ENCODE peak calls at places on chromosome 10, in four cellular contexts. O is lung; T is naive thymus-derived CD4-positive, alpha-beta T cell; Y is NB4. H is an unnamed sample.

GRCh38 chr10:20215547-20216152 is 399.4 kb downstream of the PLXDC2 start:
- DNase-seq in O (no peak), T (no peak), Y (no peak), H (no peak)

GRCh38 chr10:48760983-48761382 is 76.3 kb downstream of the WDFY4 start:
- DNase-seq in O (no peak), T (no peak), Y (no peak), H (no peak)

GRCh38 chr10:62498271-62498670 is 124.1 kb downstream of the ZNF365 start:
- DNase-seq in O (no peak), T (no peak), Y (no peak), H (no peak)

GRCh38 chr10:72540193-72540807 is 85.6 kb downstream of the MICU1 start:
- DNase-seq in O (no peak), T (no peak), Y (no peak), H (no peak)

GRCh38 chr10:329361-330099 is 194.3 kb downstream of the ZMYND11 start:
- DNase-seq in O (peak; percentile 81), T (no peak), Y (peak; percentile 90), H (peak; percentile 91)

GRCh38 chr10:5977471-5978370 is at the start of gene IL15RA:
- DNase-seq in O (peak; percentile 80), T (peak; percentile 74), Y (peak; percentile 86), H (peak; percentile 90)

GRCh38 chr10:34032564-34032963 is 698.1 kb upstream of the NRP1 start:
- DNase-seq in O (no peak), T (no peak), Y (no peak), H (no peak)

GRCh38 chr10:28072573-28072972 is 73.7 kb upstream of the ODAD2 start:
- DNase-seq in O (no peak), T (no peak), Y (no peak), H (no peak)

GRCh38 chr10:119522747-119523426 is 19.6 kb downstream of the RGS10 start:
- DNase-seq in O (peak; percentile 45), T (no peak), Y (no peak), H (peak; percentile 57)

GRCh38 chr10:19119191-19119590 is 70.6 kb downstream of the MALRD1 start:
- DNase-seq in O (no peak), T (no peak), Y (no peak), H (no peak)

GRCh38 chr10:102419561-102420442 is 834 bp upstream of the FBXL15 start:
- DNase-seq in O (no peak), T (peak; percentile 68), Y (peak; percentile 66), H (peak; percentile 57)

GRCh38 chr10:67771200-67771599 is 66.8 kb downstream of the DNAJC12 start:
- DNase-seq in O (no peak), T (no peak), Y (no peak), H (no peak)

GRCh38 chr10:4567637-4568036 is 258.4 kb upstream of the AKR1E2 start:
- DNase-seq in O (no peak), T (no peak), Y (no peak), H (no peak)

GRCh38 chr10:131724891-131725735 is 175.7 kb upstream of the PPP2R2D start:
- DNase-seq in O (no peak), T (no peak), Y (no peak), H (no peak)

GRCh38 chr10:92156874-92157273 is 134.0 kb downstream of the CPEB3 start:
- DNase-seq in O (no peak), T (no peak), Y (no peak), H (no peak)

GRCh38 chr10:13349776-13350274 is 1.7 kb upstream of the SEPHS1 start:
- DNase-seq in O (peak; percentile 46), T (peak; percentile 25), Y (peak; percentile 62), H (peak; percentile 70)

GRCh38 chr10:93346712-93347111 is 135.4 kb downstream of the MYOF start:
- DNase-seq in O (no peak), T (no peak), Y (peak; percentile 41), H (no peak)

GRCh38 chr10:42242135-42242805 is 396.1 kb downstream of the ZNF33B start:
- DNase-seq in O (no peak), T (no peak), Y (no peak), H (no peak)

GRCh38 chr10:44335330-44336021 is 49.4 kb downstream of the CXCL12 start:
- DNase-seq in O (no peak), T (no peak), Y (no peak), H (no peak)

GRCh38 chr10:133257489-133258065 is 19.1 kb downstream of the ADAM8 start:
- DNase-seq in O (peak; percentile 80), T (no peak), Y (peak; percentile 88), H (peak; percentile 24)

GRCh38 chr10:97827778-97828291 is 21.8 kb upstream of the GOLGA7B start:
- DNase-seq in O (no peak), T (no peak), Y (no peak), H (peak; percentile 65)

GRCh38 chr10:46516660-46517416 is 39.6 kb downstream of the GPRIN2 start:
- DNase-seq in O (no peak), T (no peak), Y (no peak), H (peak; percentile 42)

GRCh38 chr10:79219276-79219957 is 127.9 kb upstream of the PPIF start:
- DNase-seq in O (no peak), T (no peak), Y (no peak), H (no peak)

GRCh38 chr10:73998623-73999622 is 1.0 kb downstream of the VCL start:
- DNase-seq in O (peak; percentile 49), T (no peak), Y (no peak), H (peak; percentile 94)

GRCh38 chr10:12644380-12645144 is 295.2 kb downstream of the CAMK1D start:
- DNase-seq in O (no peak), T (no peak), Y (no peak), H (peak; percentile 28)

GRCh38 chr10:110495731-110496552 is 1.8 kb upstream of the DUSP5 start:
- DNase-seq in O (no peak), T (peak; percentile 29), Y (no peak), H (peak; percentile 77)

GRCh38 chr10:79220296-79220695 is 127.0 kb upstream of the PPIF start:
- DNase-seq in O (no peak), T (no peak), Y (no peak), H (no peak)

GRCh38 chr10:15367296-15367830 is 3.7 kb downstream of the FAM171A1 start:
- DNase-seq in O (no peak), T (no peak), Y (no peak), H (no peak)

GRCh38 chr10:17644485-17644964 is 574 bp downstream of the STAM start:
- DNase-seq in O (no peak), T (no peak), Y (no peak), H (peak; percentile 21)

GRCh38 chr10:6418167-6418566 is 161.9 kb downstream of the PRKCQ start:
- DNase-seq in O (no peak), T (no peak), Y (no peak), H (no peak)

GRCh38 chr10:90136731-90137316 is 435.4 kb downstream of the KIF20B start:
- DNase-seq in O (no peak), T (no peak), Y (peak; percentile 38), H (no peak)

GRCh38 chr10:7913122-7913872 is 95.0 kb downstream of the TAF3 start:
- DNase-seq in O (no peak), T (no peak), Y (no peak), H (no peak)

GRCh38 chr10:609868-610545 is 79.5 kb downstream of the DIP2C start:
- DNase-seq in O (no peak), T (no peak), Y (no peak), H (no peak)

GRCh38 chr10:23338886-23339285 is 5.7 kb downstream of the C10orf67 start:
- DNase-seq in O (no peak), T (no peak), Y (no peak), H (no peak)

GRCh38 chr10:43128958-43129706 is 9.1 kb upstream of the CSGALNACT2 start:
- DNase-seq in O (peak; percentile 30), T (no peak), Y (peak; percentile 94), H (peak; percentile 78)

GRCh38 chr10:117684211-117684610 is 141.7 kb downstream of the EMX2 start:
- DNase-seq in O (no peak), T (no peak), Y (no peak), H (no peak)

GRCh38 chr10:109968954-109969644 is 38.7 kb upstream of the ADD3 start:
- DNase-seq in O (no peak), T (no peak), Y (no peak), H (no peak)

GRCh38 chr10:119253433-119254174 is 46.2 kb downstream of the GRK5 start:
- DNase-seq in O (peak; percentile 51), T (no peak), Y (no peak), H (peak; percentile 83)

GRCh38 chr10:34635111-34635510 is 180.0 kb downstream of the PARD3 start:
- DNase-seq in O (no peak), T (no peak), Y (no peak), H (no peak)

GRCh38 chr10:29191674-29192073 is 97.2 kb upstream of the LYZL1 start:
- DNase-seq in O (no peak), T (no peak), Y (peak; percentile 1), H (no peak)